ENCODE peak calls at places on chromosome 13, in five cellular contexts. Q is Caco-2, F is fibroblast of lung, R is stomach, M is neuronal stem cell. Z is an unnamed sample. For H3K36me3 and H3K9me3, the result is how much of the 10 kb centered on the place peaks cover.

GRCh38 chr13:99078014-99078771 is 100.3 kb upstream of the DOCK9 start:
- DNase-seq in R (no peak), M (no peak), Q (no peak), F (no peak), Z (no peak)

GRCh38 chr13:101457176-101457575 is 4.7 kb downstream of the ITGBL1 start:
- DNase-seq in F (no peak), R (no peak), M (no peak), Q (no peak), Z (no peak)

GRCh38 chr13:68715651-68716050 is 1392.0 kb upstream of the ATXN8OS start:
- DNase-seq in M (no peak), R (no peak), F (no peak), Q (no peak), Z (peak)

GRCh38 chr13:73428137-73428536 is 369.3 kb downstream of the KLF5 start:
- DNase-seq in R (no peak), M (no peak), F (peak), Q (no peak), Z (no peak)

GRCh38 chr13:33634526-33635111 is 183.3 kb upstream of the RFC3 start:
- DNase-seq in M (no peak), R (no peak), F (peak), Q (peak), Z (no peak)

GRCh38 chr13:50613356-50613831 is 230.1 kb downstream of the DLEU7 start:
- DNase-seq in Q (no peak), F (peak), R (no peak), M (no peak), Z (peak)

GRCh38 chr13:76481738-76482137 is 404.5 kb downstream of the KCTD12 start:
- DNase-seq in Q (no peak), R (no peak), F (no peak), M (no peak), Z (no peak)

GRCh38 chr13:110109910-110110309 is 197.0 kb downstream of the COL4A1 start:
- DNase-seq in M (no peak), Q (no peak), F (peak), R (no peak), Z (peak)

GRCh38 chr13:86446311-86446710 is 647.1 kb upstream of the SLITRK6 start:
- DNase-seq in R (no peak), M (no peak), F (peak), Q (no peak), Z (peak)

GRCh38 chr13:107574517-107575215 is 640.7 kb downstream of the LIG4 start:
- DNase-seq in M (no peak), F (peak), Q (no peak), R (no peak), Z (no peak)

GRCh38 chr13:62139597-62139996 is 723.9 kb upstream of the PCDH20 start:
- DNase-seq in Q (no peak), M (no peak), R (no peak), F (no peak), Z (no peak)
- H3K36me3 ChIP-seq in Q (under half), M (under half), R (under half), F (under half), Z (under half)

DNA sequence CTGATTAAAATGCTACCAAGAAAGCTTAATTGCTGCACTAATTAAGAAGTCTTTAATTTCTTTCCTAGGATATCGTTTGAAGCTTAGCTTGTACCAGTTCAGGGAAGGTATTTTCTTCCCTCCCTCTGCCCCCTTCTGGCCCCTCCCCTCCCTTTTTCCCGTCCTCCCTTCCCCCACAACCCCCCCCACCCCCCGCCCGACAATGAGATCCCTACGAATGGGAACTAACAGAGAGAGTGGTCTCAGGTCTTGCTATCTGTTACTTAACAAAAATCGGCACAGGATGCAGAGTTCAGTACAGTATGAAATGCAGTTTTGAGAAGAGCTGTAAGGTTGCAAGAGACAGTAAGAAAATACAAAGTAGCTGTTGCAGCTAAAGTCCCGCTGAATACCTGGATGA is 3.0 kb upstream of the DACH1 start:
- DNase-seq in Q (no peak), M (no peak), R (no peak), F (no peak), Z (no peak)
- H3K4me3 ChIP-seq in Q (no peak), M (no peak), R (no peak), F (no peak), Z (no peak)

DNA sequence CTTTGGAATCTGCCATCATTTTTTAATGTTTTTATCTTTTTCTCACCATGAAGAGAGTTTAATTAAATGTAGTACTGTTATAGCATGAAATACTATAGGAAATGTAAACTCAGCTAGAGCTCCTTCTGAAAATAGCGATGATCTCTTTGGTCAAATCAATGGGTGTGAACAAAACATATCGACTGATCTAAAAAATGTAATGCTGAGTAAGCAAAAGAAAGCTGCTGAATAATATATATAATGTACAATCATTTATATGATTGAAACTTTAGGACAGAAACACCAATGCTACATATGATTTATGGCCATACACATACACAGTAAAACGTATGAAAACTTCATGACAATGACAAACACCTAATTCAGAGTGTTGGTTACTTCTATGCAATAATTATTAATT is 150.8 kb upstream of the TUBA3C start:
- DNase-seq in F (no peak), M (no peak), Q (no peak), R (no peak), Z (no peak)
- H3K9me3 ChIP-seq in F (under half), M (under half), Q (under half), R (under half), Z (under half)

GRCh38 chr13:36789061-36789460 is 30.0 kb upstream of the RFXAP start:
- DNase-seq in Q (no peak), M (no peak), R (no peak), F (peak), Z (peak)

GRCh38 chr13:36778083-36778671 is 40.8 kb upstream of the RFXAP start:
- DNase-seq in M (peak), Q (no peak), F (peak), R (no peak), Z (no peak)

GRCh38 chr13:36788276-36788675 is 30.7 kb upstream of the RFXAP start:
- DNase-seq in Q (no peak), R (no peak), M (no peak), F (peak), Z (peak)

GRCh38 chr13:36787181-36787580 is 31.8 kb upstream of the RFXAP start:
- DNase-seq in F (no peak), Q (no peak), M (no peak), R (no peak), Z (no peak)

GRCh38 chr13:36783883-36784282 is 35.1 kb upstream of the RFXAP start:
- DNase-seq in R (no peak), M (no peak), Q (no peak), F (no peak), Z (no peak)
- H3K36me3 ChIP-seq in R (under half), M (under half), Q (under half), F (under half), Z (under half)

DNA sequence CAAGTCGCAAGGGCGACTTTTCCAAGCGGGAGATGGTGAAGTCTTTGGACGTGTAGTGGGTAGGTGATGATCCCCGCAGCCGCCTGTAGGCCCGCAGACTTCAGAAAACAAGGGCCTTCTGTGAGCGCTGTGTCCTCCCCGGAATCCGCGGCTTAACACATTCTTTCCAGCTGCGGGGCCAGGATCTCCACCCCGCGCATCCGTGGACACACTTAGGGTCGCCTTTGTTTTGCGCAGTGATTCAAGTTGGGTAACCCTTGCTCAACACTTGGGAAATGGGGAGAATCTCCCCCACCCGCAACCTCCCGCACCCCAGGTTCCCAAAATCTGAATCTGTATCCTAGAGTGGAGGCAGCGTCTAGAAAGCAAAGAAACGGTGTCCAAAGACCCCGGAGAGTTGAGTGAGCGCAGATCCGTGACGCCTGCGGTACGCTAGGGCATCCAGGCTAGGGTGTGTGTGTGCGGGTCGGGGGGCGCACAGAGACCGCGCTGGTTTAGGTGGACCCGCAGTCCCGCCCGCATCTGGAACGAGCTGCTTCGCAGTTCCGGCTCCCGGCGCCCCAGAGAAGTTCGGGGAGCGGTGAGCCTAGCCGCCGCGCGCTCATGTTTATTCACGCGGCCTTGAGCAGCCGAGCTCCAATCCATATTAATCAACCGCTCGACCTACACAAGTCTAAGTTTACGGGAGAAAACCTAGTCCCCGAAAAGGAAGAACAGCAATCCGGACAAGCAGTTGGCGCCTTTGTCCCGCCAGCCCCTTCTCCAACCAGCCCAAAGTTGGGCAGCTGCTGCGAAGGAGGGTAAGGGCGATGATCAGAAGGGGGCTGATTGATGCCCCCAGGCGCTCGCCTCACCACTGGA is 9.9 kb downstream of the SOX21 start:
- DNase-seq in R (no peak), F (no peak), Q (no peak), M (no peak), Z (no peak)
- H3K4me3 ChIP-seq in R (no peak), F (no peak), Q (no peak), M (no peak), Z (no peak)

DNA sequence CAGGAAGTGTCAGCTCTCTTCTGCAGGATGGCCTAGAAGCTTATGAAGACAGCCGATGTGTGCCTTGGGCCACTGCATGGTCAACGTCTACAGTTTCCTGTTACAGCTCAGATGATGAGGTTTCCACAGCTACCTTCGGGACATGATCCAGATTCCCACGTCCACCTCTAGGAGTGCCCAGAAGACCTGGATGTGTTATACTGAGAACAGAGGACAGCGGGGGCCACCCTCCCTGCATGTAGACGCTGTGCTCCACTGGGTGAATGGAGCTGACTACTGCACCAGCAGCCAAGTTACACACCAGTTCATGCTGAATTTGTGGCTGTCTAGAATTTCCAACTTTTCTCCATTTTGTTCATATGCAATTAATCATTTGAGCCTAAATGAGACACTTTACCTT is 78.5 kb upstream of the MTIF3 start:
- DNase-seq in R (no peak), M (no peak), Q (no peak), F (no peak), Z (no peak)
- H3K9me3 ChIP-seq in R (under half), M (under half), Q (under half), F (under half), Z (under half)

GRCh38 chr13:112227031-112227430 is 149.1 kb upstream of the SPACA7 start:
- DNase-seq in F (no peak), R (no peak), M (no peak), Q (no peak), Z (no peak)
- H3K36me3 ChIP-seq in F (under half), R (under half), M (under half), Q (under half), Z (under half)

GRCh38 chr13:113178070-113178895 is 19.8 kb downstream of the PROZ start:
- DNase-seq in Q (no peak), M (no peak), R (no peak), F (peak), Z (peak)
- H3K4me3 ChIP-seq in Q (no peak), M (no peak), R (no peak), F (peak), Z (no peak)